ENCODE peak calls at places on chromosomes 5 and 9, in six cellular contexts. J is lung, N is tibial artery, S is Caco-2, B is neuronal stem cell, F is GM23338. O is an unnamed sample. For H3K27me3, the result is how much of the 10 kb centered on the place peaks cover.

GRCh38 chr5:81749562-81750307 is 1.2 kb downstream of the SSBP2 start:
- DNase-seq in J (peak), N (peak), S (no peak), B (peak), F (peak), O (peak)

GRCh38 chr5:76716456-76717157 is 681 bp downstream of the F2R start:
- DNase-seq in J (no peak), N (no peak), S (no peak), B (peak), F (peak), O (peak)

GRCh38 chr5:58105836-58106235 is 354.1 kb downstream of the PLK2 start:
- DNase-seq in J (no peak), N (no peak), S (no peak), B (no peak), F (no peak), O (no peak)

GRCh38 chr5:14869286-14870164 is 2.1 kb downstream of the ANKH start:
- DNase-seq in J (no peak), N (no peak), S (no peak), B (no peak), F (no peak), O (no peak)

GRCh38 chr5:114360816-114361723 is 800 bp upstream of the KCNN2 start:
- DNase-seq in J (no peak), N (no peak), S (no peak), B (peak), F (peak), O (peak)

GRCh38 chr5:142803428-142804111 is 33.4 kb downstream of the ARHGAP26 start:
- DNase-seq in J (peak), N (no peak), S (no peak), B (no peak), F (no peak), O (no peak)

GRCh38 chr9:130138791-130139190 is 33.4 kb upstream of the NCS1 start:
- DNase-seq in J (peak), N (peak), S (no peak), B (no peak), F (no peak), O (peak)

GRCh38 chr5:169413416-169413815 is 112.5 kb upstream of the SLIT3 start:
- DNase-seq in J (no peak), N (no peak), S (no peak), B (no peak), F (no peak), O (no peak)

GRCh38 chr9:1051286-1052118 is 1.3 kb downstream of the DMRT2 start:
- DNase-seq in J (no peak), N (no peak), S (no peak), B (no peak), F (peak), O (peak)

GRCh38 chr9:88949425-88949824 is 41.8 kb upstream of the S1PR3 start:
- DNase-seq in J (peak), N (no peak), S (no peak), B (no peak), F (no peak), O (no peak)

GRCh38 chr9:132984202-132985062 is 5.9 kb downstream of the GFI1B start:
- DNase-seq in J (no peak), N (no peak), S (no peak), B (no peak), F (no peak), O (peak)

GRCh38 chr5:35857606-35858205 is 1.0 kb downstream of the IL7R start:
- DNase-seq in J (no peak), N (no peak), S (no peak), B (no peak), F (no peak), O (no peak)

GRCh38 chr5:125199968-125200841 is 453.8 kb upstream of the ZNF608 start:
- DNase-seq in J (no peak), N (no peak), S (no peak), B (no peak), F (peak), O (no peak)

GRCh38 chr9:79617395-79617794 is 45.6 kb downstream of the TLE4 start:
- DNase-seq in J (peak), N (peak), S (no peak), B (no peak), F (no peak), O (no peak)

GRCh38 chr9:76162109-76162730 is 232.0 kb downstream of the RFK start:
- DNase-seq in J (no peak), N (no peak), S (no peak), B (no peak), F (no peak), O (no peak)

GRCh38 chr9:98572054-98572627 is 136.6 kb downstream of the GABBR2 start:
- DNase-seq in J (no peak), N (no peak), S (no peak), B (peak), F (no peak), O (no peak)

GRCh38 chr5:5026407-5026780 is 113.7 kb upstream of the ADAMTS16 start:
- DNase-seq in J (no peak), N (no peak), S (no peak), B (no peak), F (no peak), O (no peak)

GRCh38 chr9:8706546-8706945 is 907.0 kb upstream of the DMAC1 start:
- DNase-seq in J (no peak), N (no peak), S (no peak), B (no peak), F (no peak), O (no peak)

GRCh38 chr9:5773324-5773999 is 59.5 kb downstream of the ERMP1 start:
- DNase-seq in J (no peak), N (no peak), S (no peak), B (no peak), F (peak), O (peak)

GRCh38 chr5:117138523-117138922 is 563.9 kb upstream of the SEMA6A start:
- DNase-seq in J (no peak), N (no peak), S (no peak), B (no peak), F (no peak), O (no peak)

GRCh38 chr5:60349891-60350415 is 350.0 kb downstream of the DEPDC1B start:
- DNase-seq in J (no peak), N (no peak), S (no peak), B (no peak), F (no peak), O (no peak)

GRCh38 chr9:121736964-121737462 is 85.6 kb downstream of the DAB2IP start:
- DNase-seq in J (peak), N (no peak), S (peak), B (no peak), F (peak), O (peak)
- H3K4me3 ChIP-seq in J (peak), N (peak), S (peak), B (peak), F (peak), O (peak)

GRCh38 chr9:85527331-85528015 is 214.3 kb downstream of the AGTPBP1 start:
- DNase-seq in J (no peak), N (no peak), S (no peak), B (no peak), F (no peak), O (peak)

GRCh38 chr9:85521331-85522197 is 220.2 kb downstream of the AGTPBP1 start:
- DNase-seq in J (no peak), N (no peak), S (no peak), B (no peak), F (no peak), O (no peak)

GRCh38 chr9:85522459-85523092 is 219.2 kb downstream of the AGTPBP1 start:
- DNase-seq in J (no peak), N (no peak), S (no peak), B (peak), F (peak), O (peak)

GRCh38 chr9:85523202-85523601 is 218.6 kb downstream of the AGTPBP1 start:
- DNase-seq in J (no peak), N (no peak), S (no peak), B (no peak), F (no peak), O (peak)

GRCh38 chr9:85524531-85524930 is 217.2 kb downstream of the AGTPBP1 start:
- DNase-seq in J (no peak), N (no peak), S (no peak), B (no peak), F (no peak), O (no peak)
- H3K27me3 ChIP-seq in J (under half), N (under half), S (under half), B (under half), F (under half), O (under half)

GRCh38 chr5:99646011-99646647 is 717.3 kb upstream of the CHD1 start:
- DNase-seq in J (no peak), N (no peak), S (no peak), B (no peak), F (no peak), O (no peak)

GRCh38 chr5:99639905-99640304 is 711.1 kb upstream of the CHD1 start:
- DNase-seq in J (no peak), N (no peak), S (no peak), B (no peak), F (no peak), O (no peak)

GRCh38 chr5:99640646-99641045 is 711.8 kb upstream of the CHD1 start:
- DNase-seq in J (no peak), N (no peak), S (no peak), B (no peak), F (no peak), O (no peak)

GRCh38 chr5:99644822-99645221 is 716.0 kb upstream of the CHD1 start:
- DNase-seq in J (no peak), N (no peak), S (no peak), B (no peak), F (no peak), O (no peak)
- H3K4me3 ChIP-seq in J (no peak), N (no peak), S (no peak), B (no peak), F (no peak), O (no peak)

GRCh38 chr9:17906841-17907779 is 328.2 kb downstream of the SH3GL2 start:
- DNase-seq in J (no peak), N (peak), S (no peak), B (peak), F (peak), O (peak)

GRCh38 chr9:17905356-17906203 is 326.7 kb downstream of the SH3GL2 start:
- DNase-seq in J (no peak), N (peak), S (no peak), B (no peak), F (peak), O (peak)

GRCh38 chr9:17907780-17908513 is 329.1 kb downstream of the SH3GL2 start:
- DNase-seq in J (no peak), N (no peak), S (no peak), B (no peak), F (no peak), O (no peak)

GRCh38 chr9:17900604-17901003 is 321.7 kb downstream of the SH3GL2 start:
- DNase-seq in J (no peak), N (no peak), S (no peak), B (no peak), F (no peak), O (no peak)

DNA sequence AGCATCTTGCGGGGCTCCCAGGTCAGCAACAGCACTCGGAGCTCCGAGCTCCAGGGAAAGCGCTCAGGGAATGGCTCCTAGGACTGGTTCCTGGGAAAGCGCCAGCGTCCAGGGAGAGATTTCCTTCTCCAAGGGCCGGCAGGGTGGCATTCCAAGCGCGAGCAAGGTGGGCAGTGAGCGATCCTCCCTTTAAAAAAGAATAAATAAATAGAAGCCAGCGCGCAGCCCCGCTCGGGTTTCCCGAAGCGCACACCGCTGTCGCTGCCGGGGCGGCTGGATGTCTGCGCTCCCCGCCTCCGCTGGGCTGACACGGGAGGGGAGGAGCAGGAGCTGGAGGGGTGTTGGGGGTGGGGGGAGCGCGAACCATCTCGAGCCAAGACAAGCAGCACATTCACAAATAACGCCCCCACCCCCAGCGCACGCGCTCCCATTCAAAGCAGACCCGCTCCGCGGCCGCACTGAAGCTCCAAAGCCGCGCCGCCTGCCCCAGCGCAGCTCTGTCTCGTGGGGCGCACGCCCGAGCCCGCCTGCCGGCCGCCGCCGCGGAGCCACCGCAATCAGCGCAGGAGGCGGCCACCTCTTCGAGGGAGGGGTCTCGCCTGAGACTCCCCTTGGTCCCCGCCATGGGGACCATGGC is 327.5 kb downstream of the SH3GL2 start:
- DNase-seq in J (no peak), N (peak), S (no peak), B (peak), F (peak), O (peak)
- H3K27me3 ChIP-seq in J (under half), N (under half), S (under half), B (under half), F (half or more), O (under half)